ENCODE peak calls at places on chromosomes 5 and 9, in four cellular contexts. H, K, F and V are unnamed samples.

GRCh38 chr9:25542319-25542718 is 135.9 kb downstream of the TUSC1 start:
- DNase-seq in F (no peak), K (no peak), H (no peak), V (no peak)

GRCh38 chr5:111461261-111461671 is 51.1 kb downstream of the STARD4 start:
- DNase-seq in F (no peak), K (no peak), H (no peak), V (no peak)

GRCh38 chr9:133658442-133659431 is 22.6 kb downstream of the DBH start:
- DNase-seq in K (no peak), H (peak), F (peak), V (peak)

GRCh38 chr5:17050236-17050635 is 114.1 kb upstream of the MYO10 start:
- DNase-seq in H (no peak), F (no peak), K (no peak), V (no peak)

GRCh38 chr5:113806823-113807222 is 293.3 kb downstream of the YTHDC2 start:
- DNase-seq in H (no peak), F (no peak), K (no peak), V (no peak)

GRCh38 chr5:160199410-160199911 is 29.8 kb upstream of the FABP6 start:
- DNase-seq in F (no peak), H (no peak), K (no peak), V (peak)

GRCh38 chr5:60698316-60698715 is 1.6 kb downstream of the DEPDC1B start:
- DNase-seq in F (no peak), K (no peak), H (no peak), V (no peak)

GRCh38 chr5:110063640-110064592 is 374.2 kb downstream of the MAN2A1 start:
- DNase-seq in K (no peak), F (no peak), H (no peak), V (no peak)

GRCh38 chr9:82570226-82570625 is 492.7 kb downstream of the RASEF start:
- DNase-seq in F (no peak), H (no peak), K (no peak), V (no peak)

GRCh38 chr9:134942421-134943119 is 24.9 kb upstream of the FCN1 start:
- DNase-seq in H (no peak), K (no peak), F (no peak), V (no peak)

GRCh38 chr5:139501376-139501775 is 18.8 kb upstream of the STING1 start:
- DNase-seq in H (no peak), K (no peak), F (no peak), V (no peak)

GRCh38 chr5:141945511-141946024 is 12.4 kb downstream of the PCDH12 start:
- DNase-seq in H (no peak), F (no peak), K (no peak), V (no peak)

GRCh38 chr9:131543141-131543540 is 2.2 kb upstream of the PRRT1B start:
- DNase-seq in H (no peak), K (no peak), F (no peak), V (no peak)

GRCh38 chr9:131552030-131552429 is 6.7 kb downstream of the PRRT1B start:
- DNase-seq in K (no peak), H (no peak), F (peak), V (no peak)

GRCh38 chr9:131545786-131546335 is 538 bp downstream of the PRRT1B start:
- DNase-seq in K (no peak), H (no peak), F (no peak), V (no peak)

GRCh38 chr9:131545003-131545785 is at the start of gene PRRT1B:
- DNase-seq in F (peak), K (no peak), H (no peak), V (no peak)

DNA sequence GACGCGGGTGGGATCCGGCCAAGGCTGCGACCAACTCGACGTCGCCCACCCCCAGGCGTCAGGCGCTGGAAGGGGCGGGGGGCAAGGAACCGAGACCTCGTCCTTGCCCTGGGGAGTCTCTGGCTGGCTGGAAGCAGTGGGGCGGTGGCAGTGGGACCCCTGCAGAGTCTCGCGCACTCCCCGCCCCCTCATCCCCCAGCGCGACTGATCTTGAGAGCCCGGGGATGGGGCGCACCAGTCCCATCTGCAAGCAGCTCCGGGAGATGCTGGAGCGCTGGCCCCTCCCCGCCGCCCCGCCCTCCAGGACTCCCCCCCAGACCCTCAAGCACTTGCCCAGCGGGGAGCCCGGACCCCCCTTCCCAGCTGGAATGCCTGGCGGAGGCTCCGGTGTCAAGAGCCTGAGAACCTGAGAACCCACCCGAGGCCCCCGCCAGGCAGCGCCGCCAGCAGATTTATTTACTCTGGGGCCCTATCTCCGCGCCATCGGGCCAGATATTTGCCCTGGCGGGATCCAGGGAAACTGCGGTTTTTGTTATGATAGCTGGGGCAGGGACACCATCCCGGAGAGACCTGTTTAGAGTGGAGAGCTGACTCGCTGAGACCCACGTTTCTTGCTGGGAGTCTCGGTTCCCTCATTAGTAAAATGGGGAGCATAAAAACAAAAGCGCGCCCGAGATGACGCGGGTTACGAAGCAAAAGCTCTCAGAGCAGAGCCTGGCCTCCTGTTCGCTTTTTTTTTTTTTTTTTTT is 1.2 kb downstream of the PRRT1B start:
- DNase-seq in K (no peak), F (peak), H (no peak), V (no peak)
- TF ChIP-seq ZBTB33 in K (no peak), F (no peak), H (no peak), V (no peak)

DNA sequence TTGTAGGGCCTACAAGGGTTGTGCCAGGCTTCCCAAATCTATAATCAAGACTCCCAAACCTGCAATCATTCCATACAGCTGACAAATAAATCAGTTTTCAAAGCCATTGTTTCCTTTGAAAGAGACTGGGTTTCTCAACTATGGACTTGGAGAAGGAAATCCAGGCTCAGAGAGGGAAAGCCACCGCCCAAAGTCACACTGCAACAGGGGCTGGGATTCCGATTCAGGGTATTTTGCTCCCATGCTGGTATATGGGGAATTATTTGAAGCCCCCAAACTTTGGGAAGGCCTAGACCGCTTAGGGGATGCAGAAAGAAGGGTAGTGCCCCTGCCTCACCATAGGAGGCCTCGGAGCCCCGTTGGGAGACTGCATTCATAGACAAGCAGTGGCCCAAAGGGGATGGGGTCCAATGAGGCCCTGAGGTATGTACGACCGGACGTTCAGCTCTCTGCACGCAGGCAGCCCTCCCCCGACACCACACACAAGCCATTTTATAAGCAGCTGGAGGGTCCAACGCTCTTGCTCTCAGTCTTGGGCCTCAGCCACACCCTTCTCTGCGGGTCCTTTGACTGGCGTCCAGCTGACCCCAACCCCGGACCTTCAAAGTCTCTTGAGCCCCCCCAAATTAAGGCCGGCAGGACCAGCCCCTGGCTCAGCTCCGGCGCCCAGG is 712 bp downstream of the ANXA6 start:
- DNase-seq in H (no peak), K (no peak), F (no peak), V (peak)
- TF ChIP-seq POLR2A in H (no peak), K (no peak), F (no peak), V (no peak)

GRCh38 chr5:58042933-58043606 is 416.8 kb downstream of the PLK2 start:
- DNase-seq in K (no peak), F (no peak), H (no peak), V (peak)

GRCh38 chr5:58041884-58042283 is 418.0 kb downstream of the PLK2 start:
- DNase-seq in F (no peak), H (no peak), K (no peak), V (no peak)

GRCh38 chr5:58040851-58041250 is 419.0 kb downstream of the PLK2 start:
- DNase-seq in F (no peak), K (no peak), H (no peak), V (no peak)

GRCh38 chr5:58040044-58040443 is 419.8 kb downstream of the PLK2 start:
- DNase-seq in H (no peak), K (no peak), F (no peak), V (no peak)

GRCh38 chr5:58037899-58038298 is 422.0 kb downstream of the PLK2 start:
- DNase-seq in F (no peak), K (no peak), H (no peak), V (no peak)
- TF ChIP-seq ZBTB33 in F (no peak), K (no peak), H (no peak), V (no peak)

GRCh38 chr5:147628054-147628895 is 118.4 kb upstream of the DPYSL3 start:
- DNase-seq in F (peak), K (peak), H (peak), V (peak)
- TF ChIP-seq POLR2A in F (no peak), K (no peak), H (no peak), V (no peak)

DNA sequence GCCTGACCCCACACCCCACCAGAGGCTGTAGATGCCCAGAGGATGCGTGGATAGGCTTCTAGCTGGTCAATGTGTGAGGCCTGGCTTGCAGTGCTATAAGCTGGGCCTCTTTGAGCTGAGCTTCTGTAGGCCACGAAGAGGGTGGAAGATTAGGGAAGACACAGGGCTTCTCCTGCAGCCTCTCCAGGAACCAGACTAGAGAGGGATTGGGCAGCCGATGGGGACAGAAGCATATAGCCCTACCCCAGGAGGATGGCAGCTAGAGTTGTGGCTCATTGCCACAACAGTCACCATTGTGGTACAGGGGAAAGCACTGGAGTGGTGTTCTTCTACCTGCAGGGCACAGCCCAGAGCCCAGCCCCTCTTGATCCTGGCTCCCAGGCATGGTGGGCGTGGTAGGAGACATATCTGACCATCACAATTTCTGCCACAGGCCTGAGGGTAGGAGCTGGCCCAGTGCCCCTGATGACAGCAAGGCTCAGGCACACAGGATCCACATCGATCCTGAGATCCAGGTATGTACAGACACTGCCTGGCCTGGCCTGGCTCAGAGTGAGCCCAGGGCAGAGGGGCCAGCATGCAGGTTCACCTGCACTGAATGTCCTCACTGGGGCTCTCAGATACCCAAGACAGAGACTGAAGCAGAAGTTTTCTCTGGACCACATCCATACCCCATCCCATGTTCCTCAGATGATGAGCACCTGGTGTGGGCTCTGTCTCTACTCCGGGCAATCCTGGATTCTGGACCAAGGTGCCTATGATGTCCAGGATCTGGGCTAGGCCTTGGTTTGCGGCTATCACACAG is 8.7 kb downstream of the PDLIM4 start:
- DNase-seq in K (no peak), F (no peak), H (no peak), V (no peak)
- TF ChIP-seq ZBTB33 in K (no peak), F (no peak), H (no peak), V (no peak)